ENCODE peak calls at places on chromosome X, in four cellular contexts. L is upper lobe of right lung, Y is tibial artery, V is body of pancreas. E is an unnamed sample.

GRCh38 chrX:119512145-119512800 is 44.0 kb downstream of the SLC25A5 start:
- DNase-seq in L (peak), Y (peak), V (peak), E (peak)

GRCh38 chrX:145405012-145405411 is 157.7 kb downstream of the SPANXN1 start:
- DNase-seq in L (no peak), Y (no peak), V (peak), E (peak)

GRCh38 chrX:57595381-57595811 is 3.6 kb downstream of the ZXDB start:
- DNase-seq in L (no peak), Y (no peak), V (no peak), E (peak)

GRCh38 chrX:54171527-54171926 is 11.5 kb downstream of the FAM120C start:
- DNase-seq in L (no peak), Y (no peak), V (no peak), E (no peak)

GRCh38 chrX:115311139-115311538 is 21.6 kb downstream of the LUZP4 start:
- DNase-seq in L (no peak), Y (no peak), V (no peak), E (no peak)

GRCh38 chrX:111652719-111653118 is 28.3 kb upstream of the ALG13 start:
- DNase-seq in L (no peak), Y (no peak), V (no peak), E (peak)

GRCh38 chrX:40671126-40671525 is 23.8 kb upstream of the CXorf38 start:
- DNase-seq in L (no peak), Y (no peak), V (no peak), E (no peak)

GRCh38 chrX:28910501-28910900 is 323.3 kb downstream of the IL1RAPL1 start:
- DNase-seq in L (no peak), Y (no peak), V (no peak), E (peak)

GRCh38 chrX:3811331-3812311 is 98.2 kb upstream of the PRKX start:
- DNase-seq in L (no peak), Y (no peak), V (peak), E (peak)

GRCh38 chrX:40152173-40152705 is 54.5 kb upstream of the BCOR start:
- DNase-seq in L (peak), Y (no peak), V (no peak), E (no peak)

GRCh38 chrX:105502336-105502735 is 281.8 kb upstream of the TEX13A start:
- DNase-seq in L (no peak), Y (no peak), V (no peak), E (peak)

GRCh38 chrX:117959045-117959444 is 157.6 kb downstream of the KLHL13 start:
- DNase-seq in L (no peak), Y (no peak), V (no peak), E (no peak)

GRCh38 chrX:103210056-103210455 is 4.9 kb upstream of the BEX4 start:
- DNase-seq in L (no peak), Y (no peak), V (no peak), E (no peak)

GRCh38 chrX:38754102-38754790 is 47.0 kb upstream of the MID1IP1 start:
- DNase-seq in L (no peak), Y (peak), V (peak), E (peak)

GRCh38 chrX:21479695-21480280 is 105.6 kb downstream of the CNKSR2 start:
- DNase-seq in L (no peak), Y (no peak), V (no peak), E (peak)

DNA sequence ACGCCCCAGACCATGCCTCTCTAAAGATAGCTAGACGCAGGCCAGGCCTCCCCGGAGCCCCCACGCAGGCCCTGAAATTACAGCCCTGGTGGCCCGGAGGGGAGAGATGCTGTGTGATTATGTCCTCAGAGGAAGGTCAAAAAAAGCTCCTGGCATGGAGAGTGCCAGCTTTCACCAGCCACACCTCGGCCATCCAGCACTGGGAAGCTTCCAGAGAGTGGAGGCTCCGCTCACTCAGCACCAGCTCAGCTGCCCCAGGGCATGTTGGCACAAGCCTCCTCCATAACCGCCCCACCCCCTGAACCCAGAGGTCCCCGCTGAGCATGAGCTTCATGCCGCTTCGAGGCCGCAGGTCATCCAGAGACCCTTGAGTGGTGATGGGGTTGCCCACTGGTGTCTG is 4.6 kb upstream of the BGN start:
- DNase-seq in L (no peak), Y (no peak), V (no peak), E (no peak)
- H3K4me3 ChIP-seq in L (no peak), Y (no peak), V (no peak), E (no peak)

GRCh38 chrX:153922286-153922573 is 3.8 kb downstream of the ARHGAP4 start:
- DNase-seq in L (no peak), Y (no peak), V (no peak), E (no peak)

GRCh38 chrX:153925739-153926593 is at the start of gene ARHGAP4:
- DNase-seq in L (peak), Y (no peak), V (no peak), E (no peak)

GRCh38 chrX:153925387-153925738 is 701 bp downstream of the ARHGAP4 start:
- DNase-seq in L (no peak), Y (no peak), V (no peak), E (no peak)

GRCh38 chrX:153922932-153923857 is 2.9 kb downstream of the ARHGAP4 start:
- DNase-seq in L (peak), Y (peak), V (peak), E (peak)

DNA sequence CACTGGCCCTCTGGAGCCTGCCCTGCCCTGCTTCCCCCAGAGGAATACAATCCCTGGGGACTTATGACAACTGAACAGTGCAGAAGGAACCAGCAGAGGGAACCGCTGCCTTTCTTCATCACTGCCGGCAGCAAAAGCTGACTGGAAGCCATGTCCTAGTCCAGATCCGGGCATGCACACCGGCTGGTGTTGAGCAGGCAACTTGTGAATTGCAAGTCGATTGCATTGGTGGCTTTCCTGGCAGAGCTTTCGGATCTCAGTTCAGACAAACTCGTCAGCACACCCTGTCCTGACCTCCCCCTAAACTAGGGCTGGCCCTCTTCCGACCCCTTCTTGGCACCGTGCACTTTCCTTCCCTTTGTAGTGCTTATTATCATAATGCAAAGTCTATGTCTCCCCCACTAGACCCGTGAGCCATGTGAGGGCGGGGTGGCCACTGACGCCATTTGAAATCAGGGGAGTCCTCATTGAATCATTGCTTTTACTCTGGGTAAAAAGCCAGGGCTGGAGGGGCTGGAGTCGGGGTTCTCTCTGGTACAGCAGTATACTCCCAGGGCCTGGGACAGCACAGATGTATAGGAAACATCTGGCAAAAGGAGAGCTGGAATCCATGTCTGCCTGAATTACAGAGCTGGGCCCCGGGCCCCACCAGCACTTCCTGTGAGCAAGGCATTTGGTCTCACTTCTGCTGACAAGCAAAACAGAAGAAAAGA is 1.8 kb downstream of the ARHGAP4 start:
- DNase-seq in L (no peak), Y (peak), V (no peak), E (peak)
- TF ChIP-seq CTCF in L (peak), Y (peak), V (peak), E (peak)

DNA sequence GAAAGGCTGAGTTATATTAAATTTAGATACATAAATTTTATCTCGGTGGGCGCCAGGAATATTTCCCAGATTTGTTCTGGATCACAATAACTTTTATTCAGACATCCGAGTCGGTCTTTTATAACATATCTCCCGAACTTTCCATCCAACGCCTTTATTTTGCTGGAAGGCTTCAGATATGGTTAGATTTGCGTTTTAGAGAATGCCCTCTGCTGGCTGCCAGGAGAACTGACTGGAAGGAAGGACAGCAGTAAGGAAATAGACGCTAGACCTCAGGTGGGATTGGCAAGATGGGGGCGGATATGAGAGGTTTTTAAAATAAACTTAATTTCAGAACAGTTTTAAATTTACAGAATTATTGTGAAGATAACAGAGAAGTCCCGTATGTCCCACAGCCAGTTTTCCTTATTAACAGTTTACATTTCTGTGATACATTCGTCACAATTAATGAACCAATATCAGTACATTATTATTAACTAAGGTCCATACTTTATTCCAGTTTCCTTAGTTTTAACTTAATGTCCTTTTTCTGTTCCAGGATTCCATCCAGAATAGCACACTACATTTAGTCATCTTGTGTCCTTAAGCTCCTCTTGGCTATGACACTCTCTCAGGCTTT is 4.6 kb upstream of the KANTR start:
- DNase-seq in L (no peak), Y (peak), V (peak), E (peak)
- H3K4me3 ChIP-seq in L (peak), Y (peak), V (no peak), E (peak)

GRCh38 chrX:11148401-11148800 is 37.3 kb downstream of the HCCS start:
- DNase-seq in L (no peak), Y (no peak), V (no peak), E (no peak)

GRCh38 chrX:11146411-11146810 is 35.3 kb downstream of the HCCS start:
- DNase-seq in L (no peak), Y (no peak), V (no peak), E (no peak)

GRCh38 chrX:11138498-11139390 is 27.6 kb downstream of the HCCS start:
- DNase-seq in L (no peak), Y (no peak), V (peak), E (no peak)

GRCh38 chrX:11143931-11144678 is 33.0 kb downstream of the HCCS start:
- DNase-seq in L (no peak), Y (peak), V (peak), E (peak)
- TF ChIP-seq CTCF in L (peak), Y (peak), V (peak), E (peak)

GRCh38 chrX:16772460-16772859 is 13.8 kb upstream of the TXLNG start:
- DNase-seq in L (no peak), Y (no peak), V (no peak), E (peak)

GRCh38 chrX:16770970-16771482 is 15.2 kb upstream of the TXLNG start:
- DNase-seq in L (no peak), Y (no peak), V (no peak), E (no peak)

GRCh38 chrX:16774746-16775145 is 11.5 kb upstream of the TXLNG start:
- DNase-seq in L (no peak), Y (no peak), V (no peak), E (no peak)

GRCh38 chrX:16771483-16772398 is 14.5 kb upstream of the TXLNG start:
- DNase-seq in L (no peak), Y (no peak), V (no peak), E (peak)
- H3K4me3 ChIP-seq in L (no peak), Y (no peak), V (no peak), E (no peak)

GRCh38 chrX:41858161-41858775 is 65.1 kb downstream of the CASK start:
- DNase-seq in L (no peak), Y (no peak), V (no peak), E (no peak)

GRCh38 chrX:41857670-41858069 is 65.7 kb downstream of the CASK start:
- DNase-seq in L (no peak), Y (no peak), V (no peak), E (no peak)

GRCh38 chrX:41868392-41868977 is 54.9 kb downstream of the CASK start:
- DNase-seq in L (no peak), Y (no peak), V (no peak), E (no peak)

GRCh38 chrX:41862562-41863184 is 60.7 kb downstream of the CASK start:
- DNase-seq in L (no peak), Y (no peak), V (no peak), E (no peak)

DNA sequence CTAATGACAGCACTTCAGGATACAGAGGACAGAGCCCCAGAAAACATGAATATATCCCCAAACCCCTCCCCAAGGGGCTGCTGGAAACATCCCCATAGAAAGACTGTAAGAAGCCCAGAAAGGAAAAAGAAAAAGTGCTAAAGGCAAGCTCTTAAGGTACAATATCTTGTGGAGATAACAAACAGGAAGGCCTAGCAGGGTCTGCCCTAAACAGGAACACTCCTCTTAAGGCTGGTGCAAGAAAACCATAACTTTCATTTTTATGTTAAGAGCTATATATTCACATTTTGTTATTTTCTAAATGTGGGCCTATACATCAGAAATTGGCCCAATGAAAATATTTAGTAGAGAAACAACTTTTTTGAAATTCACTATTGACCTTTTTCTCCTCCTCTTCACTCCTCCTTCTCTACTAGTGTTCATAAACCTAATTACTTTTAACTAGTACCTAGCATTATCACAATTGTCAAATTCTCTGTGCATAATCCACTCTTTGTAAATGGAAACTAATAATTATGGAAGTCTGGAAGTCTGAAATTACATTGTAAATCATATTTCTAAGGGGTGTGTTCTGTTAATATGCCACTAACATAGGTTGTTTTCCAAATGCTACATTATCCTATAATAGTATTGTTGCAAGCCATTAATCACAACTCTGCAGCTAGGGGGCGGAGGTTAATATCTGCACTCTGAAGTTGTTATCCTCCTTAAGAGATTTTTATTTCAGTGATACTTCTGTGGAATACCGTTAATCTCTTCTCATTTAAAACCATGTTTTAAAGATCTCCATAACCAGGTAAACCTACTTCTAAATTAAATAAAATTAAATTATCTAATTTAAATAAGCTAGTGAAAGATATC is 59.8 kb downstream of the CASK start:
- DNase-seq in L (no peak), Y (no peak), V (no peak), E (no peak)
- TF ChIP-seq CTCF in L (no peak), Y (no peak), V (no peak), E (no peak)

GRCh38 chrX:140503714-140504351 is 1.0 kb downstream of the SOX3 start:
- DNase-seq in L (no peak), Y (no peak), V (no peak), E (no peak)
- H3K4me3 ChIP-seq in L (no peak), Y (peak), V (no peak), E (no peak)

DNA sequence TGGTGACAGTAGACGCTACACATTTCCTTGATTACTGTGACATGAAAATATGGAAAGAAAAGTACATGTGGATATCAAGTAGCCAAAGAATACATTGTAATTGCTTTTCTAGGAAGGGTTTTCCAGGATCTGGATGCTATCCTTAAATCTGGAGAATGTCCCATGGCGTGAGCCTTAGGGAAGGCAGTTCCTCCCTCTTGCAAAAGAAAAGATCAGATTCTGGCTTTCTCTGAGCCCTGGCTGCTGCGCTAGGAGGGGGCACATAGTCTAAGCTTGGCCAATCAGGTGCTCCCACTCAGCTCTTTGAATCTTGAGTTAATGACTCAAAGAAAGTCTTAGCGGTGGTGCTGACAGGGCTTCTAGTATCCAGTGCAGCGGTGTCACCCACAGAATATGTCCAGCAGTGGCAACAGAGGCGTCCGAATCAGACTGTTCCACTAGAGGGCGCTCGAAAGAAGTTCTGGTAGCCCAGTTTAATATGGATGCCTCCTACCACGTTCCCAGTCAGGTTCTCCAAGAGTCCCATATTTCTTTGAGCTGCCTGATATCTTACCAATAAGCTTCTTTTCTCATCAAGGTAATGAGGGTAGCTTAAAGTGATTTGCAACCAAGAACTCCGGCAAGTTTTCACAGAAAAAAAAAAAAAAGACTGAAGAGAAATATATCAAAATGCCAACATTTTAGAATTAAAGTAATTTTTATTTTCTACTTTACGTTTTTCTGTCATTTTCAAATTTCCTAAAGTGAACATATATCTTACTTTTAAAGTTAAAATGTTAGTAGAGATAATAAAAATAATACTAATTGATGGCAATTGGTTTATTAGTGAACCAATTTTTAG is 213.4 kb upstream of the S100G start:
- DNase-seq in L (peak), Y (peak), V (peak), E (peak)
- TF ChIP-seq CTCF in L (peak), Y (peak), V (peak), E (peak)

E was measured in choroid plexus epithelial cell.